ENCODE peak calls at places on chromosome 15, in eight cellular contexts. One of them, this sample, is unnamed.

GRCh38 chr15:84721381-84721780 is 5.4 kb upstream of the SEC11A start:
- DNase-seq in sigmoid colon: no peak
- DNase-seq in A549: no peak
- DNase-seq in IMR-90: no peak
- DNase-seq in right lobe of liver: no peak
- DNase-seq in esophagus squamous epithelium: no peak
- DNase-seq in Peyer's patch: no peak
- DNase-seq in breast epithelium: no peak
- DNase-seq in this sample: no peak

GRCh38 chr15:35958021-35958420 is 412.1 kb upstream of the DPH6 start:
- DNase-seq in sigmoid colon: no peak
- DNase-seq in A549: no peak
- DNase-seq in IMR-90: peak; percentile 68
- DNase-seq in right lobe of liver: no peak
- DNase-seq in esophagus squamous epithelium: no peak
- DNase-seq in Peyer's patch: no peak
- DNase-seq in breast epithelium: no peak
- DNase-seq in this sample: no peak

GRCh38 chr15:38145671-38146111 is 106.9 kb upstream of the SPRED1 start:
- DNase-seq in sigmoid colon: no peak
- DNase-seq in A549: no peak
- DNase-seq in IMR-90: no peak
- DNase-seq in right lobe of liver: no peak
- DNase-seq in esophagus squamous epithelium: no peak
- DNase-seq in Peyer's patch: no peak
- DNase-seq in breast epithelium: no peak
- DNase-seq in this sample: no peak

GRCh38 chr15:66102563-66103292 is 150.8 kb downstream of the MEGF11 start:
- DNase-seq in sigmoid colon: peak; percentile 2
- DNase-seq in A549: no peak
- DNase-seq in IMR-90: no peak
- DNase-seq in right lobe of liver: peak; percentile 3
- DNase-seq in esophagus squamous epithelium: no peak
- DNase-seq in Peyer's patch: no peak
- DNase-seq in breast epithelium: no peak
- DNase-seq in this sample: no peak

GRCh38 chr15:48510976-48511375 is 134.5 kb downstream of the FBN1 start:
- DNase-seq in sigmoid colon: peak; percentile 68
- DNase-seq in A549: no peak
- DNase-seq in IMR-90: no peak
- DNase-seq in right lobe of liver: no peak
- DNase-seq in esophagus squamous epithelium: no peak
- DNase-seq in Peyer's patch: no peak
- DNase-seq in breast epithelium: no peak
- DNase-seq in this sample: no peak

GRCh38 chr15:35680951-35681350 is 135.0 kb upstream of the DPH6 start:
- DNase-seq in sigmoid colon: no peak
- DNase-seq in A549: no peak
- DNase-seq in IMR-90: no peak
- DNase-seq in right lobe of liver: no peak
- DNase-seq in esophagus squamous epithelium: no peak
- DNase-seq in Peyer's patch: no peak
- DNase-seq in breast epithelium: no peak
- DNase-seq in this sample: no peak

GRCh38 chr15:57647791-57648130 is 56.1 kb downstream of the MYZAP start:
- DNase-seq in sigmoid colon: no peak
- DNase-seq in A549: no peak
- DNase-seq in IMR-90: peak; percentile 5
- DNase-seq in right lobe of liver: no peak
- DNase-seq in esophagus squamous epithelium: no peak
- DNase-seq in Peyer's patch: no peak
- DNase-seq in breast epithelium: no peak
- DNase-seq in this sample: peak; percentile 32

GRCh38 chr15:30985081-30985531 is 6.3 kb downstream of the MTMR10 start:
- DNase-seq in sigmoid colon: no peak
- DNase-seq in A549: no peak
- DNase-seq in IMR-90: peak; percentile 20
- DNase-seq in right lobe of liver: no peak
- DNase-seq in esophagus squamous epithelium: no peak
- DNase-seq in Peyer's patch: no peak
- DNase-seq in breast epithelium: no peak
- DNase-seq in this sample: no peak

GRCh38 chr15:64767203-64767602 is 8.2 kb downstream of the RBPMS2 start:
- DNase-seq in sigmoid colon: no peak
- DNase-seq in A549: no peak
- DNase-seq in IMR-90: no peak
- DNase-seq in right lobe of liver: no peak
- DNase-seq in esophagus squamous epithelium: no peak
- DNase-seq in Peyer's patch: no peak
- DNase-seq in breast epithelium: no peak
- DNase-seq in this sample: no peak
- H3K4me3 ChIP-seq in sigmoid colon: no peak overlapping the region
- H3K4me3 ChIP-seq in A549: no peak overlapping the region
- H3K4me3 ChIP-seq in IMR-90: no peak overlapping the region
- H3K4me3 ChIP-seq in right lobe of liver: no peak overlapping the region
- H3K4me3 ChIP-seq in esophagus squamous epithelium: no peak overlapping the region
- H3K4me3 ChIP-seq in Peyer's patch: no peak overlapping the region
- H3K4me3 ChIP-seq in breast epithelium: no peak overlapping the region
- H3K4me3 ChIP-seq in this sample: no peak overlapping the region

GRCh38 chr15:63042879-63043340 is 363 bp downstream of the TPM1 start:
- DNase-seq in sigmoid colon: no peak
- DNase-seq in A549: peak; percentile 47
- DNase-seq in IMR-90: no peak
- DNase-seq in right lobe of liver: no peak
- DNase-seq in esophagus squamous epithelium: no peak
- DNase-seq in Peyer's patch: no peak
- DNase-seq in breast epithelium: no peak
- DNase-seq in this sample: no peak

GRCh38 chr15:63041982-63042878 is at the start of gene TPM1:
- DNase-seq in sigmoid colon: peak; percentile 97
- DNase-seq in A549: peak; percentile 95
- DNase-seq in IMR-90: peak; percentile 93
- DNase-seq in right lobe of liver: peak; percentile 69
- DNase-seq in esophagus squamous epithelium: no peak
- DNase-seq in Peyer's patch: no peak
- DNase-seq in breast epithelium: peak; percentile 93
- DNase-seq in this sample: peak; percentile 94

GRCh38 chr15:63044645-63045437 is 2.3 kb downstream of the TPM1 start:
- DNase-seq in sigmoid colon: peak; percentile 87
- DNase-seq in A549: no peak
- DNase-seq in IMR-90: peak; percentile 68
- DNase-seq in right lobe of liver: no peak
- DNase-seq in esophagus squamous epithelium: no peak
- DNase-seq in Peyer's patch: no peak
- DNase-seq in breast epithelium: no peak
- DNase-seq in this sample: no peak

GRCh38 chr15:63044077-63044644 is 1.6 kb downstream of the TPM1 start:
- DNase-seq in sigmoid colon: no peak
- DNase-seq in A549: no peak
- DNase-seq in IMR-90: no peak
- DNase-seq in right lobe of liver: no peak
- DNase-seq in esophagus squamous epithelium: no peak
- DNase-seq in Peyer's patch: no peak
- DNase-seq in breast epithelium: no peak
- DNase-seq in this sample: no peak

GRCh38 chr15:63043391-63044076 is 987 bp downstream of the TPM1 start:
- DNase-seq in sigmoid colon: peak; percentile 84
- DNase-seq in A549: no peak
- DNase-seq in IMR-90: no peak
- DNase-seq in right lobe of liver: peak; percentile 62
- DNase-seq in esophagus squamous epithelium: no peak
- DNase-seq in Peyer's patch: no peak
- DNase-seq in breast epithelium: no peak
- DNase-seq in this sample: peak; percentile 45
- TF ChIP-seq POLR2A in sigmoid colon: no peak
- TF ChIP-seq POLR2A in A549: no peak
- TF ChIP-seq POLR2A in IMR-90: no peak
- TF ChIP-seq POLR2A in right lobe of liver: peak; percentile 28
- TF ChIP-seq POLR2A in esophagus squamous epithelium: no peak
- TF ChIP-seq POLR2A in Peyer's patch: no peak
- TF ChIP-seq POLR2A in breast epithelium: no peak
- TF ChIP-seq POLR2A in this sample: no peak

GRCh38 chr15:88637841-88638625 is 783 bp upstream of the ISG20 start:
- DNase-seq in sigmoid colon: no peak
- DNase-seq in A549: no peak
- DNase-seq in IMR-90: no peak
- DNase-seq in right lobe of liver: no peak
- DNase-seq in esophagus squamous epithelium: no peak
- DNase-seq in Peyer's patch: no peak
- DNase-seq in breast epithelium: no peak
- DNase-seq in this sample: no peak

GRCh38 chr15:88636039-88636438 is 2.8 kb upstream of the ISG20 start:
- DNase-seq in sigmoid colon: no peak
- DNase-seq in A549: no peak
- DNase-seq in IMR-90: no peak
- DNase-seq in right lobe of liver: no peak
- DNase-seq in esophagus squamous epithelium: no peak
- DNase-seq in Peyer's patch: peak; percentile 72
- DNase-seq in breast epithelium: peak; percentile 73
- DNase-seq in this sample: no peak

GRCh38 chr15:88637436-88637835 is 1.4 kb upstream of the ISG20 start:
- DNase-seq in sigmoid colon: peak; percentile 43
- DNase-seq in A549: no peak
- DNase-seq in IMR-90: no peak
- DNase-seq in right lobe of liver: no peak
- DNase-seq in esophagus squamous epithelium: no peak
- DNase-seq in Peyer's patch: no peak
- DNase-seq in breast epithelium: no peak
- DNase-seq in this sample: no peak

GRCh38 chr15:88636654-88637053 is 2.2 kb upstream of the ISG20 start:
- DNase-seq in sigmoid colon: peak; percentile 57
- DNase-seq in A549: no peak
- DNase-seq in IMR-90: peak; percentile 36
- DNase-seq in right lobe of liver: no peak
- DNase-seq in esophagus squamous epithelium: no peak
- DNase-seq in Peyer's patch: no peak
- DNase-seq in breast epithelium: no peak
- DNase-seq in this sample: no peak

DNA sequence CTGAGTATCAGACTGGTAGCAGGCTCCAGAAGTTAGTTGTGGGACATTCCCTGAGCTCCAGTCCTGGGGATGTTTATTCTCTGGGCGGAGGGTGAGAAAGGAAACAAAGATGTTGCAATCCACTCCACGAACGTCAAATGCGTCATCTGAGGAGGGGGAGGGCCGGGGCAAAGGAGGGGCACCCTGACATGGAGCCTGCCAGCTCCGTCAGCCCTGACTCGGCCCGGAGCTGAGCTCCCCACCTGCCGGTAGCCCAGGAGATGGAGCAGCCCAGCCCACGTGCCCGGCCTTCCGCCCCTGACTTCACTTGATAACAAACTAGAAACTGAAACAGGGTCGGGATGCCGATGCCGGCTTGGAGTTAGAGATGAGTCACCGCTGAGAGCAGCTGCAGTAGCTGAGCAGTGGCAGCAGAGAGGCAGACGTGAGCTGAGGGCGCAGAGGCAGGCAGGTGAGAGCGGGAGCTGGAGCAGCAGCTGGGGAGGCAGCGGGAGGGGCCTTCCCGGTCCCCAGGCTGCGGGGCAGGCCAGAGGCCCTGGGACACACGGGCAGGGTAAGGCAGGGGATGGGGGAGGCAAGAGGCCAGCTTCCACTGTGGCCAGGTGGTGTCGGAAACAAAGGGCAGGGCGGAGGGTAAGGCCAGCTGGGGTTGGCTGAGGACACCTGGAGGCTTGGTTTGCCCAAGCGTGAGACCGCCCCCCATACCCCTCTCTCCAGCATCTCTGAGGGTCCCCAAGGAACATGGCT is at the start of gene ISG20:
- DNase-seq in sigmoid colon: peak; percentile 96
- DNase-seq in A549: peak; percentile 100
- DNase-seq in IMR-90: peak; percentile 99
- DNase-seq in right lobe of liver: peak; percentile 97
- DNase-seq in esophagus squamous epithelium: peak; percentile 91
- DNase-seq in Peyer's patch: peak; percentile 99
- DNase-seq in breast epithelium: peak; percentile 86
- DNase-seq in this sample: peak; percentile 97
- H3K4me3 ChIP-seq in sigmoid colon: peak within 1 kb of the TSS; percentile 46
- H3K4me3 ChIP-seq in A549: peak within 1 kb of the TSS; percentile 31
- H3K4me3 ChIP-seq in IMR-90: peak within 1 kb of the TSS; percentile 44
- H3K4me3 ChIP-seq in right lobe of liver: peak within 1 kb of the TSS; percentile 42
- H3K4me3 ChIP-seq in esophagus squamous epithelium: peak within 1 kb of the TSS; percentile 39
- H3K4me3 ChIP-seq in Peyer's patch: peak within 1 kb of the TSS; percentile 60
- H3K4me3 ChIP-seq in breast epithelium: peak within 1 kb of the TSS; percentile 57
- H3K4me3 ChIP-seq in this sample: peak within 1 kb of the TSS; percentile 44

GRCh38 chr15:63156708-63157065 is 590 bp downstream of the RPS27L start:
- DNase-seq in sigmoid colon: peak; percentile 73
- DNase-seq in A549: no peak
- DNase-seq in IMR-90: peak; percentile 47
- DNase-seq in right lobe of liver: peak; percentile 61
- DNase-seq in esophagus squamous epithelium: no peak
- DNase-seq in Peyer's patch: peak; percentile 39
- DNase-seq in breast epithelium: no peak
- DNase-seq in this sample: peak; percentile 28

GRCh38 chr15:63155486-63155885 is 1.8 kb downstream of the RPS27L start:
- DNase-seq in sigmoid colon: no peak
- DNase-seq in A549: no peak
- DNase-seq in IMR-90: no peak
- DNase-seq in right lobe of liver: no peak
- DNase-seq in esophagus squamous epithelium: no peak
- DNase-seq in Peyer's patch: no peak
- DNase-seq in breast epithelium: no peak
- DNase-seq in this sample: no peak

GRCh38 chr15:63156086-63156707 is 1.1 kb downstream of the RPS27L start:
- DNase-seq in sigmoid colon: no peak
- DNase-seq in A549: no peak
- DNase-seq in IMR-90: no peak
- DNase-seq in right lobe of liver: no peak
- DNase-seq in esophagus squamous epithelium: no peak
- DNase-seq in Peyer's patch: no peak
- DNase-seq in breast epithelium: no peak
- DNase-seq in this sample: no peak

GRCh38 chr15:63157891-63158431 is 684 bp upstream of the RPS27L start:
- DNase-seq in sigmoid colon: peak; percentile 78
- DNase-seq in A549: peak; percentile 87
- DNase-seq in IMR-90: peak; percentile 85
- DNase-seq in right lobe of liver: no peak
- DNase-seq in esophagus squamous epithelium: no peak
- DNase-seq in Peyer's patch: peak; percentile 60
- DNase-seq in breast epithelium: no peak
- DNase-seq in this sample: peak; percentile 55

DNA sequence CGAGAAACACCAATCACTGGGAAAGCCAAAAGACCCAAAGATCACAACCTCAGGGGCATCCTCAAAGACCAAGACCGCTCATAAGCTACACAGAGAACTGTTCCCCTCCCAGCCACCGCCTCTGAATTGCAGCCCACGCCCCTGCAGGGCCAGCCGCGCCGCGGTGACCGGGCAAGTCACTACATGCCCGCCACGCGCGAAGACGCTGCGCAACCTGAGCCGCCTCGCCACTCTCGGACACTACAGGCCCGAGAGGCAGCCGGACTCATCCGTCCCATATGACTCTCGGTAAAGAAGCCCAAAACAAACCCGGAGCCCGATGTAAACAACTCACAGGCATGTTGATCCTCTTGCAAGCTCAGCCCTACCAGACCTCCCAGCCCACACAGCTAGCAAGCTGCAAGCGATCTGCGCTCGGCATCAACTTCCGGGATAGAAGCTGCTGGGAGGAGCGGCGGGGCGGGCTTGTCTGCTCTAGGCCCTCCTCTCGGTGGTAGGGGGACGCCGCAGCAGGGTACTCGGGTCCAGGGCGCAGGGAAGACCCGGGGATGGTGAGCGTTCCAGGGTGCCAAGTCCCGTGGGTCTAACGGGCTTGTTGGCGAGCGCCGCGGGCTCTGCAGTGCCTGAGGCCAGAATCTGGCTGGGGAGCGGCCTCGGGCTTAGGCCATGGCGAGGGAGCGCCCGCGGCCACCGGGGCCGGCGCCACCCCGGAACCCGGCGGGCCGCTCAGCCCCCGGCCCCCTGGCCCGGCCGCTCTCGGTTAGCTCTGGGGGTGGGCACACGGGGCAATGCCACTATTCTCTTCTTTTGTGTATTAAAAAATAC is at the start of gene RPS27L:
- DNase-seq in sigmoid colon: peak; percentile 95
- DNase-seq in A549: peak; percentile 96
- DNase-seq in IMR-90: peak; percentile 95
- DNase-seq in right lobe of liver: peak; percentile 94
- DNase-seq in esophagus squamous epithelium: peak; percentile 71
- DNase-seq in Peyer's patch: peak; percentile 96
- DNase-seq in breast epithelium: peak; percentile 88
- DNase-seq in this sample: peak; percentile 91
- TF ChIP-seq POLR2A in sigmoid colon: peak; percentile 84
- TF ChIP-seq POLR2A in A549: peak; percentile 93
- TF ChIP-seq POLR2A in IMR-90: peak; percentile 93
- TF ChIP-seq POLR2A in right lobe of liver: peak; percentile 91
- TF ChIP-seq POLR2A in esophagus squamous epithelium: no peak
- TF ChIP-seq POLR2A in Peyer's patch: peak; percentile 90
- TF ChIP-seq POLR2A in breast epithelium: peak; percentile 81
- TF ChIP-seq POLR2A in this sample: peak; percentile 69

This sample was measured in ovary.